ENCODE peak calls at places on chromosomes 16 and 17, in five cellular contexts. O, N, I, L and Q are unnamed samples. For H3K4me1 and H3K36me3, the result is how much of the 10 kb centered on the place peaks cover.

GRCh38 chr16:82043680-82044584 is 8.9 kb downstream of the HSD17B2 start:
- DNase-seq in I (peak), N (peak), O (peak), L (no peak), Q (peak)

GRCh38 chr16:13435873-13436474 is 484.0 kb upstream of the ERCC4 start:
- DNase-seq in O (no peak), I (peak), N (no peak), L (peak), Q (no peak)

GRCh38 chr16:20911361-20911760 is 10.8 kb downstream of the LYRM1 start:
- DNase-seq in I (no peak), L (no peak), N (peak), O (peak), Q (no peak)

GRCh38 chr16:990516-991291 is 9.1 kb downstream of the SOX8 start:
- DNase-seq in O (no peak), N (no peak), I (peak), L (no peak), Q (no peak)

GRCh38 chr16:31112711-31113419 is 4.6 kb upstream of the KAT8 start:
- DNase-seq in I (no peak), L (no peak), N (no peak), O (no peak), Q (no peak)

GRCh38 chr16:88941051-88941932 is 35.7 kb downstream of the CBFA2T3 start:
- DNase-seq in I (peak), N (no peak), L (peak), O (no peak), Q (no peak)

GRCh38 chr16:71380831-71381230 is 22.3 kb downstream of the CALB2 start:
- DNase-seq in O (no peak), L (no peak), I (no peak), N (no peak), Q (no peak)

GRCh38 chr16:49491111-49491670 is 117.6 kb downstream of the C16orf78 start:
- DNase-seq in I (peak), L (peak), O (no peak), N (no peak), Q (peak)

GRCh38 chr17:16121915-16122314 is 93.4 kb downstream of the NCOR1 start:
- DNase-seq in L (no peak), N (no peak), O (no peak), I (no peak), Q (no peak)

GRCh38 chr16:652454-653021 is 3.4 kb downstream of the WDR90 start:
- DNase-seq in N (peak), L (no peak), O (no peak), I (no peak), Q (no peak)

GRCh38 chr16:88965826-88966480 is 11.1 kb downstream of the CBFA2T3 start:
- DNase-seq in O (no peak), N (no peak), L (no peak), I (no peak), Q (no peak)

GRCh38 chr17:81044764-81045589 is 10.0 kb downstream of the BAIAP2 start:
- DNase-seq in L (no peak), N (peak), O (peak), I (no peak), Q (peak)

GRCh38 chr16:6483634-6484033 is 849.0 kb upstream of the RBFOX1 start:
- DNase-seq in I (peak), N (no peak), L (peak), O (no peak), Q (no peak)

GRCh38 chr17:79392598-79392997 is 218.3 kb downstream of the RBFOX3 start:
- DNase-seq in L (no peak), I (no peak), N (no peak), O (no peak), Q (no peak)

GRCh38 chr16:3021449-3022207 is 1.5 kb downstream of the TNFRSF12A start:
- DNase-seq in N (peak), L (peak), O (peak), I (peak), Q (peak)

GRCh38 chr17:76867578-76868175 is 527 bp upstream of the MGAT5B start:
- DNase-seq in L (peak), O (peak), I (no peak), N (peak), Q (no peak)

GRCh38 chr17:35256629-35257028 is 13.8 kb downstream of the SLFN5 start:
- DNase-seq in L (peak), O (no peak), N (no peak), I (no peak), Q (no peak)

GRCh38 chr17:40828454-40829039 is 6.1 kb upstream of the KRT10 start:
- DNase-seq in I (no peak), O (no peak), N (peak), L (no peak), Q (no peak)

GRCh38 chr16:8679156-8679555 is 4.7 kb downstream of the ABAT start:
- DNase-seq in L (no peak), N (no peak), I (no peak), O (peak), Q (no peak)

GRCh38 chr16:17395849-17396480 is 74.8 kb downstream of the XYLT1 start:
- DNase-seq in I (no peak), O (no peak), N (peak), L (no peak), Q (no peak)

GRCh38 chr17:80363518-80364090 is 51.4 kb upstream of the ENDOV start:
- DNase-seq in N (no peak), O (no peak), I (no peak), L (no peak), Q (no peak)

GRCh38 chr17:6027342-6028024 is 42.7 kb upstream of the WSCD1 start:
- DNase-seq in L (no peak), I (no peak), O (no peak), N (no peak), Q (no peak)

GRCh38 chr17:61809816-61810392 is 53.4 kb downstream of the BRIP1 start:
- DNase-seq in L (no peak), I (no peak), N (peak), O (peak), Q (peak)

GRCh38 chr17:77424585-77425344 is 284.0 kb downstream of the SEC14L1 start:
- DNase-seq in I (no peak), N (peak), O (no peak), L (no peak), Q (no peak)

GRCh38 chr16:83113317-83113716 is 486.5 kb downstream of the CDH13 start:
- DNase-seq in O (no peak), N (peak), L (peak), I (peak), Q (peak)

GRCh38 chr16:49698931-49699715 is 156.8 kb downstream of the ZNF423 start:
- DNase-seq in N (peak), I (peak), O (no peak), L (peak), Q (peak)

GRCh38 chr16:47905771-47906170 is 250.0 kb downstream of the ABCC12 start:
- DNase-seq in I (no peak), N (no peak), L (no peak), O (peak), Q (no peak)

GRCh38 chr17:61310611-61311010 is 89.0 kb upstream of the TBX2 start:
- DNase-seq in L (no peak), N (no peak), O (no peak), I (no peak), Q (no peak)

GRCh38 chr16:76653390-76654026 is 376.3 kb downstream of the CNTNAP4 start:
- DNase-seq in N (peak), I (peak), O (peak), L (peak), Q (peak)

GRCh38 chr17:76261421-76262215 is 3.5 kb upstream of the UBALD2 start:
- DNase-seq in N (no peak), I (no peak), L (no peak), O (peak), Q (no peak)

GRCh38 chr16:59658572-59658971 is 924.5 kb upstream of the GOT2 start:
- DNase-seq in L (no peak), N (no peak), O (no peak), I (no peak), Q (no peak)

GRCh38 chr16:22191966-22192260 is 14.2 kb upstream of the EEF2K start:
- DNase-seq in N (no peak), O (no peak), L (no peak), I (no peak), Q (no peak)

GRCh38 chr16:17205279-17206139 is 265.3 kb downstream of the XYLT1 start:
- DNase-seq in I (peak), O (no peak), N (peak), L (peak), Q (no peak)

GRCh38 chr16:79862601-79863000 is 262.1 kb upstream of the MAF start:
- DNase-seq in L (no peak), O (no peak), N (no peak), I (no peak), Q (no peak)

GRCh38 chr16:70685061-70685937 is 554 bp downstream of the MTSS2 start:
- DNase-seq in L (no peak), N (no peak), I (no peak), O (no peak), Q (peak)

GRCh38 chr16:49785970-49786369 is 69.9 kb downstream of the ZNF423 start:
- DNase-seq in I (no peak), O (no peak), L (no peak), N (no peak), Q (no peak)

GRCh38 chr17:43907425-43907981 is at the start of gene MPP2:
- DNase-seq in O (peak), N (peak), L (peak), I (peak), Q (peak)

GRCh38 chr17:7356072-7356549 is 1.2 kb downstream of the TMEM95 start:
- DNase-seq in L (peak), I (peak), N (peak), O (peak), Q (peak)

GRCh38 chr17:29620271-29620670 is 2.4 kb downstream of the CORO6 start:
- DNase-seq in L (peak), N (peak), O (peak), I (no peak), Q (no peak)

GRCh38 chr17:31511176-31511540 is 119.7 kb downstream of the RAB11FIP4 start:
- DNase-seq in I (no peak), N (no peak), L (no peak), O (no peak), Q (no peak)

GRCh38 chr16:87800497-87800896 is 34.7 kb upstream of the KLHDC4 start:
- DNase-seq in N (no peak), I (no peak), O (no peak), L (no peak), Q (no peak)
- TF ChIP-seq EZH2 in N (no peak), I (no peak), O (no peak), L (no peak), Q (no peak)

GRCh38 chr17:66730497-66730923 is 104.4 kb upstream of the CACNG5 start:
- DNase-seq in N (no peak), I (no peak), L (peak), O (no peak), Q (no peak)
- H3K4me1 ChIP-seq in N (under half), I (under half), L (under half), O (under half), Q (under half)

DNA sequence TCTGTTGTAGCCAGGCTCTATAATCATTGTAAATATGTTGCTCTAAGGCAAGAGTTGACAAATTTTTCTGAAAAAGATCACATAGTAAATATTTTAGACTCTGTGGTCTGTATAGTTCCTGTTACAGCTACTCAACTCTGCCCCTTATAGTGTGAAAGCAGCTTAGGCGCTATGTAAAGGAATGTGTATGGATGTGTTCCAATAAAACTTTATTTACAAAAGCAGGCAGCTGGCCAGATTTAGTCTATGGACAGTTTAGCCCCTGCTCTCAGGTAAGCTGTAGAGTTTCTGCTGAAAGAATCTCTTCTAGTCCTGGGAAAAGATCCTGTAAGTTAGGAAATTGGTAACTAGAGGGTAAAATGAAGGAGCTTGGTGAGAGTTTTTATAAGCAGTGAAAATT is 133.1 kb downstream of the SALL1 start:
- DNase-seq in O (no peak), L (no peak), I (no peak), N (no peak), Q (no peak)
- H3K36me3 ChIP-seq in O (under half), L (under half), I (under half), N (under half), Q (under half)

GRCh38 chr17:72594248-72594647 is 473.4 kb downstream of the SOX9 start:
- DNase-seq in L (peak), N (no peak), O (no peak), I (no peak), Q (no peak)

GRCh38 chr17:72592967-72593325 is 472.1 kb downstream of the SOX9 start:
- DNase-seq in L (no peak), O (no peak), I (no peak), N (no peak), Q (no peak)

GRCh38 chr17:72591500-72592241 is 470.9 kb downstream of the SOX9 start:
- DNase-seq in I (peak), N (peak), L (peak), O (peak), Q (peak)

GRCh38 chr17:72590882-72591499 is 470.2 kb downstream of the SOX9 start:
- DNase-seq in N (no peak), I (no peak), O (peak), L (no peak), Q (no peak)

GRCh38 chr17:72592242-72592966 is 471.6 kb downstream of the SOX9 start:
- DNase-seq in O (peak), I (peak), L (peak), N (peak), Q (peak)
- TF ChIP-seq EZH2 in O (no peak), I (peak), L (peak), N (no peak), Q (no peak)

GRCh38 chr17:1169913-1170312 is 9.9 kb downstream of the ABR start:
- DNase-seq in L (no peak), N (no peak), I (no peak), O (no peak), Q (no peak)
- H3K4me1 ChIP-seq in L (under half), N (under half), I (under half), O (under half), Q (under half)

GRCh38 chr17:56866496-56866895 is 32.5 kb downstream of the DGKE start:
- DNase-seq in N (no peak), L (no peak), I (peak), O (no peak), Q (peak)

GRCh38 chr17:56866076-56866475 is 32.1 kb downstream of the DGKE start:
- DNase-seq in N (no peak), I (no peak), O (no peak), L (no peak), Q (no peak)

GRCh38 chr17:56863974-56864373 is 30.0 kb downstream of the DGKE start:
- DNase-seq in O (no peak), I (peak), L (no peak), N (no peak), Q (no peak)

DNA sequence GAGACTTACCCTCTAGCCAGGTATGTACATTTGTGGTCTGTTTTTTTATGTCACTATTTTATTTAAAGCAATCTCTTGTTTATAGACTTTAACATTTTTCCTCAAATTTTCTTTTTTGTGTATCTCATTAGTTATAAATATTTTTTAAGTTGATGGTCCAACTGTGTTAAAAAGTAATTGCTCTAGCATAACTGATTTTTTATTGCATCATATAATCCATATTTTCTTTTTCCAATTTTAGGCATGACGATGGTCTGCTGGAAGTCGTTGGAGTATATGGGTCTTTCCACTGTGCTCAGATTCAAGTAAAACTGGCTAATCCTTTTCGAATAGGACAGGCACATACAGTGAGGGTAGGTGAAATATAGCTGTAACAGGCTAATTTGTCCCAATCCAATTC is 27.9 kb downstream of the DGKE start:
- DNase-seq in L (no peak), O (no peak), N (no peak), I (no peak), Q (no peak)
- H3K36me3 ChIP-seq in L (under half), O (under half), N (under half), I (under half), Q (under half)

DNA sequence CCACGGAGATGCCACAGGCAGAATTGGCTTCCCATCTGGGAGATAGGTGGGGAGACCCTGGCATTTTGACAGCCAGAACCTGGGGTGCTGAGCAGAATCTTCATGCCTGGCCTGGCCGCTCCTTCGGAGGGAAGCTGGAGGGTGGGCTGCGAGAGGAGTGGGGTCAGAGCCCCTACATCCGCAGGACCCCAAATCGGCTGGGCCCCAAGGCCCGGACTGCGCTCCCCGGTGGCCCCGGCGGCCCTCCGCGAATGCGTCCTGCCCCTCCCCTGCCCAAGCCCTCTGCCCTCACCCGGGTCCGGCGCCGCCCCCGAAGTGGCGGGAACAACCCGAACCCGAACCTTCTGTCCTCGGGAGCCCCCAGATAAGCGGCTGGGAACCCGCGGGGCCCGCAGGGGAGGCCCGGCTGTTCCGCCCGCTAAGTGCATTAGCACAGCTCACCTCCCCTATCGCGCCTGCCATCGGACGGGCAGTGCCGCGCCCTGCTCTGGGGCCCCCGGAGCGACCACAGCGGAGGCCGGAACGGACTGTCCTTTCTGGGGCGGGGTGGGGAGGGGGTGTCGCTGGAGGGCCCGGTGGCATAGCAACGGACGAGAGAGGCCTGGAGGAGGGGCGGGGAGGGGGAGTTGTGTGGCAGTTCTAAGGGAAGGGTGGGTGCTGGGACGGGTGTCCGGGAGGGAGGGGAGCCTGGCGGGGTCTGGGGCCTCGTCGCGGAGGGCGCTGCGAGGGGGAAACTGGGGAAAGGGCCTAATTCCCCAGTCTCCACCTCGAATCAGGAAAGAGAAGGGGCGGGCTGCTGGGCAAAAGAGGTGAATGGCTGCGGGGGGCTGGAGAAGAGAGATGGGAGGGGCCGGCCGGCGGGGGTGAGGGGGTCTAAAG is 752 bp upstream of the PNMT start:
- DNase-seq in N (no peak), I (peak), O (no peak), L (peak), Q (no peak)
- TF ChIP-seq EZH2 in N (peak), I (peak), O (no peak), L (no peak), Q (no peak)

DNA sequence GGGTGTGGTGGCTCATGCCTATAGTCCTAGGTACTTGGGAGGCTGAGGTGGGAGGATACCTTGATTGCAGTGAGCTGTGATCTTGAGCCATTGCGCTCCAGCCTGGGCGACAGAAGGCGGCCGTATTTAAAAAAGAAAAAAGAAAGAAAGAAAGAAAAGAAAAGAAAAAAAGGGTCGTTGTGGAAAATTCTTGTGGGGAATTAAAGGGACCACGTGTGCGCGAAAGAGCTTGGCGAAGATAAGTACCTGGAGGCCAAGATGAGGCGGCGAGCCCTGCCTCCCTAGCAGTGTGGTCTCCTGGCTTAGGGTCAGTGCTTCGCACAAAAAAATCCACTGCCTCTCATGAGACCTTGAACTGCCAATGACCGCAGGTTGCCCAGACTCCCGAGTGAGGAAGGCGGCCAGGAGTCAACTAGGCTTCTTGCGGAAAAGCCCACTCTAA is 714 bp upstream of the NMT1 start:
- DNase-seq in N (no peak), L (no peak), I (no peak), O (no peak), Q (no peak)
- H3K4me1 ChIP-seq in N (under half), L (under half), I (under half), O (under half), Q (under half)